ENCODE peak calls at places on chromosomes 5 and 9, in nine cellular contexts. T is HCT116, L is sigmoid colon, C is NB4, R is stomach, N is A549, A is heart left ventricle, M is spleen, Z is GM12878. O is an unnamed sample.

GRCh38 chr5:96091874-96092273 is 130.2 kb upstream of the ELL2 start:
- DNase-seq in T (no peak), L (no peak), C (no peak), R (no peak), N (no peak), A (no peak), M (no peak), Z (no peak), O (no peak)

GRCh38 chr5:26945881-26946280 is 92.5 kb downstream of the CDH9 start:
- DNase-seq in T (no peak), L (no peak), C (no peak), R (no peak), N (no peak), A (no peak), M (no peak), Z (no peak), O (no peak)

GRCh38 chr5:27020965-27021364 is 17.4 kb downstream of the CDH9 start:
- DNase-seq in T (no peak), L (no peak), C (peak; percentile 37), R (no peak), N (peak; percentile 34), A (no peak), M (no peak), Z (no peak), O (no peak)

GRCh38 chr9:61671276-61671973 is 481.6 kb downstream of the SPATA31A7 start:
- DNase-seq in T (no peak), L (peak; percentile 52), C (no peak), R (no peak), N (no peak), A (no peak), M (peak; percentile 69), Z (no peak), O (peak; percentile 3)

GRCh38 chr9:99490736-99491135 is 268.7 kb downstream of the SEC61B start:
- DNase-seq in T (no peak), L (no peak), C (no peak), R (no peak), N (no peak), A (no peak), M (no peak), Z (no peak), O (no peak)

GRCh38 chr5:39399135-39400036 is 25.4 kb downstream of the DAB2 start:
- DNase-seq in T (peak; percentile 32), L (peak; percentile 73), C (peak; percentile 70), R (no peak), N (peak; percentile 89), A (no peak), M (no peak), Z (no peak), O (no peak)

GRCh38 chr9:123081824-123082223 is 48.4 kb downstream of the GPR21 start:
- DNase-seq in T (peak; percentile 22), L (no peak), C (peak; percentile 46), R (no peak), N (peak; percentile 41), A (no peak), M (no peak), Z (peak; percentile 13), O (no peak)

GRCh38 chr9:72022846-72023245 is 37.6 kb downstream of the C9orf57 start:
- DNase-seq in T (no peak), L (no peak), C (peak; percentile 39), R (no peak), N (peak; percentile 58), A (no peak), M (no peak), Z (no peak), O (no peak)

GRCh38 chr5:5199460-5199859 is 59.3 kb downstream of the ADAMTS16 start:
- DNase-seq in T (no peak), L (no peak), C (no peak), R (no peak), N (no peak), A (no peak), M (no peak), Z (no peak), O (no peak)

GRCh38 chr9:3855601-3856328 is 330.0 kb upstream of the RFX3 start:
- DNase-seq in T (no peak), L (no peak), C (no peak), R (no peak), N (no peak), A (no peak), M (no peak), Z (no peak), O (no peak)

GRCh38 chr5:79962580-79963222 is 28.4 kb downstream of the MTX3 start:
- DNase-seq in T (no peak), L (no peak), C (no peak), R (no peak), N (no peak), A (no peak), M (no peak), Z (no peak), O (no peak)

GRCh38 chr5:123059455-123059854 is 22.9 kb upstream of the PPIC start:
- DNase-seq in T (no peak), L (no peak), C (no peak), R (no peak), N (no peak), A (no peak), M (no peak), Z (no peak), O (no peak)

GRCh38 chr5:132658383-132659302 is 670 bp downstream of the IL13 start:
- DNase-seq in T (no peak), L (no peak), C (no peak), R (peak; percentile 23), N (no peak), A (no peak), M (no peak), Z (no peak), O (no peak)

GRCh38 chr9:90038778-90039177 is 434.0 kb downstream of the GADD45G start:
- DNase-seq in T (no peak), L (no peak), C (no peak), R (no peak), N (no peak), A (no peak), M (peak; percentile 42), Z (no peak), O (no peak)

GRCh38 chr5:96936431-96937221 is 746 bp downstream of the LNPEP start:
- DNase-seq in T (no peak), L (peak; percentile 73), C (peak; percentile 74), R (peak; percentile 46), N (peak; percentile 21), A (peak; percentile 33), M (peak; percentile 89), Z (no peak), O (peak; percentile 27)

GRCh38 chr9:127264462-127265040 is at the start of gene GARNL3:
- DNase-seq in T (no peak), L (no peak), C (no peak), R (no peak), N (no peak), A (no peak), M (no peak), Z (no peak), O (no peak)

GRCh38 chr9:136411358-136411757 is 900 bp downstream of the PMPCA start:
- DNase-seq in T (no peak), L (no peak), C (no peak), R (no peak), N (no peak), A (no peak), M (no peak), Z (no peak), O (no peak)

GRCh38 chr9:21813575-21814473 is 11.4 kb downstream of the MTAP start:
- DNase-seq in T (peak; percentile 69), L (peak; percentile 81), C (no peak), R (peak; percentile 66), N (peak; percentile 85), A (peak; percentile 57), M (no peak), Z (no peak), O (peak; percentile 82)

GRCh38 chr5:98016771-98017170 is 756.7 kb upstream of the RGMB start:
- DNase-seq in T (no peak), L (no peak), C (no peak), R (no peak), N (no peak), A (no peak), M (no peak), Z (no peak), O (no peak)

GRCh38 chr5:150671509-150672236 is 10.6 kb downstream of the MYOZ3 start:
- DNase-seq in T (no peak), L (no peak), C (peak; percentile 53), R (no peak), N (no peak), A (peak; percentile 39), M (peak; percentile 79), Z (no peak), O (no peak)
- H3K4me3 ChIP-seq in T (no peak overlapping the region), L (peak overlapping the region; percentile 34), C (peak overlapping the region; percentile 59), R (peak overlapping the region; percentile 41), N (peak overlapping the region; percentile 43), A (peak overlapping the region; percentile 65), M (peak overlapping the region; percentile 60), Z (peak overlapping the region; percentile 50), O (peak overlapping the region; percentile 39)

GRCh38 chr9:132562313-132562588 is 20.2 kb upstream of the BARHL1 start:
- DNase-seq in T (no peak), L (no peak), C (no peak), R (no peak), N (no peak), A (no peak), M (no peak), Z (no peak), O (no peak)
- TF ChIP-seq POLR2A in T (no peak), L (no peak), C (no peak), R (no peak), N (no peak), A (no peak), M (no peak), Z (no peak), O (no peak)

DNA sequence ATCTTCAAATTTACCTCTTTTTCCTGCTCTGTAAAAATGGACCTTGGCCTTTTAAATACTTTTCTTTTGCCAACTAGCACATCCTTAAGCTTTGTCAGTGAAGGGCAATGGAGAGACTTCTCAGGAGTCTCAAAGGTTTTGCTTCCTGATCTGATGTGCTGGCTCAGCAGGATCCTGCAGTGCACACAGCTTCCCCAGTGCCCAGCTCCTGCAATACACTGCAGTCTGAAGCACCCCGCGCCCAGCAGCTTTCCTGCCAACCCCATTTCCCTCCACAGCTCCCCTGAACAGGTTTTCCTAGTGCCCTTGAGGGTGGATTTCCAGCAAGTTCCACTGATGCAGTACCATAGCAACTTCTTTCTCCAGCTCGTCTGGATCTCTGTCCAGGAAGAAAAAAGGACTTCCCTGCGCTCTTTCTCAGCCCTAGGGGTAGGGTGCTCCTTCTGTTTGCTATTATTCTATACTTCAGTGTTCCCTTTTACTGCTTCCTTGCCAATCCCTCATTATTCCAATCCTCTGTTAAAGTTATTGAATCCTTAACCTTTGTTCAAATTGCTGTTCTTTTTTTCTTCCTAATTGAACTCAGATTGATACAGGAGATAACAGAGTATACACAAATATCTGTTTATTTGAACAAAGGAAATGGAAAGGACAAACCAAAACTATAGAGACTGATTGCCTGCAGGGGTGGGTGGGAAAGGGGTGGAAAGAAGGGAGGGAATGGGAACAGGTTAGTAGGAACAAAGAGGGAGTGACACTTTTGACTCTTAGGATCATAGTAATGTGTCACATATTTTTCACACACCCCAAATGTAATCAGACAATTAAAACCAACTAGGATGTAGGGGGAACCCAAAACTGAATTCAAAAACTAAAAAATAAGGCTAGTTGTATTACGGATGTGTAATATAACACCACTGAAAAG is 8.5 kb downstream of the SNAPC3 start:
- DNase-seq in T (no peak), L (no peak), C (peak; percentile 25), R (no peak), N (no peak), A (no peak), M (no peak), Z (no peak), O (no peak)
- H3K4me3 ChIP-seq in T (no peak overlapping the region), L (no peak overlapping the region), C (no peak overlapping the region), R (no peak overlapping the region), N (no peak overlapping the region), A (no peak overlapping the region), M (no peak overlapping the region), Z (no peak overlapping the region), O (no peak overlapping the region)

GRCh38 chr9:129828969-129829368 is 5.0 kb upstream of the TOR1A start:
- DNase-seq in T (no peak), L (no peak), C (no peak), R (no peak), N (no peak), A (no peak), M (no peak), Z (no peak), O (no peak)
- TF ChIP-seq POLR2A in T (no peak), L (no peak), C (no peak), R (no peak), N (no peak), A (no peak), M (no peak), Z (no peak), O (no peak)